ENCODE peak calls at places on chromosome 2, in four cellular contexts. L is activated T-cell treated with anti-CD3 and anti-CD28 coated beads for 24 hours; W is activated CD4-positive, alpha-beta memory T cell treated with anti-CD3 and anti-CD28 coated beads, Interleukin-2, amount 10 ng/mL, durations not matched to agents 7 days and 5 days; R is GM23338. G is an unnamed sample.

GRCh38 chr2:14634885-14635871 is 2.7 kb downstream of the LRATD1 start:
- DNase-seq in L (no peak), W (no peak), R (peak; percentile 81), G (no peak)

GRCh38 chr2:33212151-33212550 is 264.3 kb upstream of the RASGRP3 start:
- DNase-seq in W (no peak), R (no peak), L (no peak), G (no peak)

GRCh38 chr2:10057231-10058107 is 14.1 kb downstream of the KLF11 start:
- DNase-seq in W (no peak), L (no peak), R (peak; percentile 95), G (no peak)

GRCh38 chr2:190835303-190835930 is 45.2 kb upstream of the GLS start:
- DNase-seq in W (no peak), L (no peak), R (no peak), G (no peak)

GRCh38 chr2:112152476-112153178 is 14.4 kb downstream of the FBLN7 start:
- DNase-seq in W (peak; percentile 1), L (no peak), R (no peak), G (peak; percentile 11)

GRCh38 chr2:174300114-174300513 is 34.6 kb upstream of the SP9 start:
- DNase-seq in W (no peak), R (no peak), L (no peak), G (no peak)

GRCh38 chr2:126793885-126794613 is 104.6 kb upstream of the TEX51 start:
- DNase-seq in L (no peak), W (no peak), R (peak; percentile 48), G (no peak)

GRCh38 chr2:64606495-64607363 is 47.0 kb downstream of the SERTAD2 start:
- DNase-seq in R (peak; percentile 75), W (peak; percentile 94), L (peak; percentile 68), G (peak; percentile 94)

GRCh38 chr2:46275995-46276394 is 21.2 kb upstream of the EPAS1 start:
- DNase-seq in R (peak; percentile 74), L (no peak), W (no peak), G (peak; percentile 56)